ENCODE peak calls at places on chromosomes 2 and 18, in seven cellular contexts. H is A549, Q is fibroblast of mammary gland, B is right cardiac atrium, N is heart left ventricle, V is prostate gland, D is GM23338. P is an unnamed sample.

GRCh38 chr2:182064024-182064880 is 78.6 kb downstream of the PPP1R1C start:
- DNase-seq in H (no peak), Q (no peak), B (peak; percentile 80), N (no peak), V (no peak), D (no peak), P (no peak)

GRCh38 chr2:7031424-7032245 is 114.4 kb downstream of the RNF144A start:
- DNase-seq in H (no peak), Q (peak; percentile 79), B (peak; percentile 58), N (peak; percentile 54), V (peak; percentile 98), D (no peak), P (peak; percentile 89)

GRCh38 chr2:54559593-54560145 is 103.5 kb downstream of the SPTBN1 start:
- DNase-seq in H (peak; percentile 57), Q (peak; percentile 89), B (peak; percentile 60), N (no peak), V (peak; percentile 78), D (peak; percentile 38), P (no peak)

GRCh38 chr2:227204452-227204851 is 40.0 kb downstream of the COL4A3 start:
- DNase-seq in H (no peak), Q (no peak), B (no peak), N (no peak), V (no peak), D (no peak), P (no peak)

GRCh38 chr2:233820766-233821105 is 33.6 kb downstream of the HJURP start:
- DNase-seq in H (no peak), Q (no peak), B (no peak), N (no peak), V (no peak), D (no peak), P (no peak)

GRCh38 chr18:5451871-5452270 is 91.9 kb downstream of the EPB41L3 start:
- DNase-seq in H (no peak), Q (no peak), B (no peak), N (no peak), V (no peak), D (no peak), P (no peak)

GRCh38 chr2:69717902-69718301 is 24.0 kb upstream of the ANXA4 start:
- DNase-seq in H (no peak), Q (peak; percentile 10), B (no peak), N (no peak), V (no peak), D (peak; percentile 74), P (no peak)

GRCh38 chr2:223941579-223942277 is 3.4 kb downstream of the WDFY1 start:
- DNase-seq in H (no peak), Q (peak; percentile 88), B (no peak), N (no peak), V (no peak), D (no peak), P (no peak)

GRCh38 chr18:68972176-68972575 is 174.3 kb downstream of the CCDC102B start:
- DNase-seq in H (no peak), Q (no peak), B (no peak), N (no peak), V (no peak), D (no peak), P (no peak)

GRCh38 chr2:18219676-18220075 is 340.8 kb downstream of the RDH14 start:
- DNase-seq in H (no peak), Q (peak; percentile 5), B (no peak), N (no peak), V (no peak), D (no peak), P (no peak)
- H3K4me3 ChIP-seq in H (no peak overlapping the region), Q (no peak overlapping the region), B (no peak overlapping the region), N (no peak overlapping the region), V (no peak overlapping the region), D (no peak overlapping the region), P (no peak overlapping the region)

GRCh38 chr2:735670-736218 is 58.5 kb upstream of the TMEM18 start:
- DNase-seq in H (no peak), Q (no peak), B (no peak), N (no peak), V (no peak), D (peak; percentile 64), P (no peak)
- H3K4me3 ChIP-seq in H (no peak overlapping the region), Q (no peak overlapping the region), B (no peak overlapping the region), N (no peak overlapping the region), V (no peak overlapping the region), D (no peak overlapping the region), P (no peak overlapping the region)

GRCh38 chr2:218011641-218012040 is 8.8 kb upstream of the TNS1 start:
- DNase-seq in H (no peak), Q (no peak), B (no peak), N (no peak), V (no peak), D (no peak), P (no peak)

GRCh38 chr2:218012306-218012705 is 9.5 kb upstream of the TNS1 start:
- DNase-seq in H (no peak), Q (no peak), B (no peak), N (no peak), V (no peak), D (no peak), P (no peak)

GRCh38 chr2:218009191-218010114 is 6.7 kb upstream of the TNS1 start:
- DNase-seq in H (peak; percentile 35), Q (no peak), B (no peak), N (no peak), V (no peak), D (peak; percentile 62), P (no peak)

GRCh38 chr2:218010116-218010837 is 7.5 kb upstream of the TNS1 start:
- DNase-seq in H (peak; percentile 90), Q (peak; percentile 50), B (peak; percentile 87), N (peak; percentile 81), V (peak; percentile 63), D (peak; percentile 59), P (no peak)

DNA sequence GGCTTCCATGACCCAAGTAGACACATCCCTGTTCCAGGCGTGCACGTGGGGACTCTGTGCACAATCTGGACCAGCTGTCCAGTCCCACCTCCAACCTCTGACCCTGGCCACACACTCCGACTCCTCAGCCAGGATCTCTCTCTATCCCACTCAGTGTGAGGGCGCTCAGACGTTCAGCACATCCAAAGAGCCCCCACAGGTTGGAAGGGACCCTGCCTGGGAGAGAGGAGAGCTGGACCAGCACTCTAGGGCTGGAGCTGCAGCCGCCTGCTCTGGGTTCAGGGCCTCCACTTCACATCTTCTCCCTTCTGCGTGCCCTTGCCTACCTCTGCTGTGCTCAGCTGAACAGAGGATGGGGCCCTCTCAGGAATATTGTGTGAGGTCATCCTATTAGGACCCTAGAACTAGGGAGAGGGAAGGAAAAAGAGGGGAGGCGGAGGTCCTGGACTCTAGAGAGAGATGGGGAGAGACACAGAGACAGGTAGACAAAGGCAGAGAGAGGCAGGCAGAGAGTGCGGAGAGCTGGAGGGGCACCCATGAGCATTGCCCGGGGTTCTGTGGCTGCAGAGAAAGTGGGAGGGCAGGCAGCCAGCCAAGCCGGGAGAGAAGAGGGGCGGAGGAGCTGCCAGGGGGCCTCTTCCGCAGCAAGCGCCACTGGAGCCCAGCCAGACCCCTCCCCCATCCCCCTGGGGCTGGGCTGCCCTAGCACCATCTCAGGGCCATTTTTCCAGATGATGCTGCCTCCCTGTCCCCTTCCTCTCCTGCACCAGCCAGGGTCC is 8.2 kb upstream of the TNS1 start:
- DNase-seq in H (no peak), Q (no peak), B (peak; percentile 70), N (no peak), V (no peak), D (no peak), P (no peak)
- H3K4me3 ChIP-seq in H (peak overlapping the region; percentile 61), Q (no peak overlapping the region), B (peak overlapping the region; percentile 65), N (peak overlapping the region; percentile 46), V (peak overlapping the region; percentile 47), D (peak overlapping the region; percentile 84), P (no peak overlapping the region)

GRCh38 chr2:172172513-172173217 is 70.0 kb upstream of the DLX2 start:
- DNase-seq in H (peak; percentile 68), Q (peak; percentile 26), B (peak; percentile 89), N (peak; percentile 83), V (peak; percentile 77), D (peak; percentile 93), P (peak; percentile 94)

GRCh38 chr2:172169611-172170010 is 66.9 kb upstream of the DLX2 start:
- DNase-seq in H (no peak), Q (no peak), B (no peak), N (no peak), V (no peak), D (no peak), P (no peak)

GRCh38 chr2:172168917-172169346 is 66.2 kb upstream of the DLX2 start:
- DNase-seq in H (no peak), Q (peak; percentile 9), B (no peak), N (no peak), V (no peak), D (no peak), P (no peak)

GRCh38 chr2:172177581-172177980 is 74.9 kb upstream of the DLX2 start:
- DNase-seq in H (no peak), Q (no peak), B (no peak), N (no peak), V (no peak), D (no peak), P (no peak)

DNA sequence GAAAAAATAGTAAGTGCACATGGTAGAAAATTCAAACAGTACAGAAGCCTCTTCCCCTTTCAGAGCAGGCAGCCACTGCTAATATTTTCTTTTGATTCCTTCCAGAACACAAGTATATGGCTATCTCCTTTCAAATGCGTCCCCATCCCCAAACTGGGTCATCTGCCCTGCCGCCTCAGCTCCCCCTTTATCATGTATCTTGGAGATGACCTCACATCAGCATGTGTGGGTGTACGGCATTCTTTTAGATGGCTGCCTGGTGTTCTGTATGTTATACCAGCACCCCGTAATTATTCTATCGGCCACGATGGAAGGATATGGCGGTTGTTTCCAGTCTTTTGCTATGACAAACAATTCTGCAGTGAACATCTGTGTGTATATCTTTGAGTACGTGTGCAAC is 70.6 kb upstream of the DLX2 start:
- DNase-seq in H (no peak), Q (no peak), B (no peak), N (no peak), V (no peak), D (peak; percentile 61), P (no peak)
- H3K4me3 ChIP-seq in H (no peak overlapping the region), Q (no peak overlapping the region), B (no peak overlapping the region), N (no peak overlapping the region), V (no peak overlapping the region), D (peak overlapping the region; percentile 64), P (no peak overlapping the region)

DNA sequence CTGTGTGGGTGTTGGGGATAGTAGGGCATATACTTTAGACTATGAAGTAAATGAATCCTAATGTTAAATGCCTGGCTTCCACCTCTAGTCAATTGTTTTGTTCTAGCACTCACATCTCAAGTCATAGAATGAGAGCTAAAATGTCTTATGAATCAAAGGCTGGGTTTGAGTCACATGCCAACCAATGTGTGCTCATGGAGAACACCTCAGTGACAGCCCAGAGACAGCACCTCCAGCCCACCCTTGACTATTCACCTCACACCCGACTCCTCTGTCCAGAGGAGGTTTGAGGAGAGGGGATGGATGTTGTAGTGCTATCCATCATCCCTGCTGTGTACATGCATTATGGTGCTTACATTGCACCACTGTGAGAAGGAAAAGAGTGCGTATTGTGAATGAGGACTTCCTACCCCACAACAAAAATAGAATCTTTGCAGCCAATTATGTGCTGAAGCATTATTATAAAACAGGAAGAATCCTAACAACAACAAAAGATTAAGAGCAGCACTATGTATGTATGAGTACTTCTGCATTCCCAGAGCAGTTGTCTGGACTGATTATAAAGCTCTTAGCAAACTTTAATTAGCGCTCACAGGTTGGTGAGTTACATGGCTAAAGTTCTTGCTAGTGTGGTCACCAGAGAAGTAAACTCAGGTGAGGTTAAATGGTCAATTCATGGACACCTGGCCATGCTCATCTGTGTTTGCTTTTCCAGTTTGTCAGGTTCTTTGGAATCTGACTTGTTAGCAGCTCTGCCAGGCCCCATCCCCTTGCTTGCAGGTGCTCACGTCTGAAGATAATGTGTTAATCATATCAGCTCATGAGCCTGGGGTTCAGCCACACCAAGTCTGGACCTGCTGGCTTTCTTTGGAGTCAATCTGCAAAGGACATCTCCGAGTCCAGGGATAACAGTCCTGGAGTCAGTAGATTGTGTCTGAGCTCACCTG is 55.3 kb upstream of the NABP1 start:
- DNase-seq in H (no peak), Q (no peak), B (no peak), N (no peak), V (no peak), D (no peak), P (no peak)
- H3K4me3 ChIP-seq in H (no peak overlapping the region), Q (no peak overlapping the region), B (no peak overlapping the region), N (no peak overlapping the region), V (no peak overlapping the region), D (no peak overlapping the region), P (no peak overlapping the region)

P was measured in left lung.